ENCODE peak calls at places on chromosomes 7 and 10, in six cellular contexts. L is HepG2, T is K562, Q is H1, Z is HCT116, V is GM12878. K is an unnamed sample.

GRCh38 chr7:36667007-36667406 is 57.3 kb downstream of the AOAH start:
- DNase-seq in T (no peak), Z (no peak), Q (no peak), L (no peak), V (no peak), K (no peak)

GRCh38 chr10:11003739-11004515 is 13.7 kb upstream of the CELF2 start:
- DNase-seq in V (no peak), T (no peak), L (no peak), Q (no peak), Z (no peak), K (no peak)

GRCh38 chr10:27446091-27446918 is 57.8 kb upstream of the RAB18 start:
- DNase-seq in L (peak; percentile 3), Q (no peak), Z (peak; percentile 23), V (no peak), T (peak; percentile 22), K (no peak)

GRCh38 chr7:94590526-94591162 is 65.3 kb downstream of the SGCE start:
- DNase-seq in V (no peak), T (no peak), Z (no peak), Q (no peak), L (no peak), K (no peak)

GRCh38 chr10:34964166-34964800 is 125.9 kb downstream of the CUL2 start:
- DNase-seq in V (no peak), Z (no peak), T (no peak), Q (no peak), L (no peak), K (no peak)

GRCh38 chr10:129626801-129627434 is 159.9 kb downstream of the MGMT start:
- DNase-seq in V (no peak), L (no peak), Q (no peak), Z (no peak), T (no peak), K (no peak)

GRCh38 chr7:130227883-130228575 is 20.4 kb downstream of the SSMEM1 start:
- DNase-seq in Z (no peak), Q (no peak), T (no peak), L (peak; percentile 53), V (no peak), K (no peak)

GRCh38 chr7:132276252-132276651 is 300.0 kb downstream of the PLXNA4 start:
- DNase-seq in L (no peak), Z (no peak), T (no peak), Q (no peak), V (no peak), K (no peak)

DNA sequence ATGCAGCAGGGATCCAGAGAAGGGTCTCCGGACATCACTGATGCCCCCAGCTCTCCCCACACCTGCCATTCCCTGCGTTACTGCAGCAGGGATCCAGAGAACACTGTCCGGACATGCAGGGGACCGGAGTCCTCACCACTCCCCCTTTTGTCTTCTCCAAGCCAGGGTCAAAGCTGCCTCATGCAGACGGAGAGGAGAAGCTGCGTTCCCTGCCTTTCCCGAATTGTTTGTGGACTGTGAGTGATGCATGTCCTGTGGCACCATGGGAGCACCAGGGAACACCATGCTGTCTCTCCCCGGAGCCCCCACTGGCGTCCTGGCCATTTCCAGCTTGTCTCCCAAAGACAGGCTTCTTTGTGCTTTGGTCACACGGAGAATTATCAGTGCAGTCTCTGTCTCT is 599.7 kb downstream of the PTPRN2 start:
- DNase-seq in Q (no peak), L (no peak), T (no peak), V (no peak), Z (no peak), K (no peak)
- H3K9me3 ChIP-seq in Q (no peaks in the 10 kb centered on the region), L (no peaks in the 10 kb centered on the region), T (no peaks in the 10 kb centered on the region), V (no peaks in the 10 kb centered on the region), Z (no peaks in the 10 kb centered on the region), K (no peaks in the 10 kb centered on the region)

GRCh38 chr10:3062502-3063186 is 4.7 kb upstream of the PFKP start:
- DNase-seq in T (no peak), Q (no peak), Z (no peak), L (no peak), V (no peak), K (no peak)
- TF ChIP-seq YY1 in T (no peak), Q (no peak), Z (no peak), L (no peak), V (no peak), K (no peak)

GRCh38 chr7:24580283-24580946 is 7.2 kb downstream of the PALS2 start:
- DNase-seq in Z (no peak), Q (no peak), V (no peak), L (peak; percentile 43), T (no peak), K (no peak)
- TF ChIP-seq ZNF274 in Z (no peak), Q (no peak), V (no peak), L (no peak), T (no peak), K (no peak)

DNA sequence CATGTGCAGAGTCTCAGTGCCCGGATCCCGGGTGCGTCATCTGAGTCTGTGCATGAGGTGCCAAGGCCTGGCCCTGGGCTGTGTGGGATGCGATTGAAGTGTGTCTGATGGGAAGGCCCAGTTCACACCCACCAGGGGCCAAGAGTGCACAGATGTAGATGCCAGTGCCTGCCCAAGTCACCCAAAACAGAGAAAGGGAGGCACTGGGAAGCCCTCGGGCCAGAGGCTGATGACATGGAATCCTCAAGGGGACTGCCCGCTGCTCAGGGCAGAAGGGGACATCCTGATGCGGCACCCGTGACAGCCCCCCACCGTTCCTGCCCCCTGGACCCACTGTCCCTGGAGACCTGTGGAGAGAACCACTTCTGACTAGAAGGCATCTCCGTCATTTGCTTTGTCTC is 72.2 kb upstream of the ZNF479 start:
- DNase-seq in L (no peak), Q (no peak), T (no peak), V (no peak), Z (no peak), K (no peak)
- H3K9me3 ChIP-seq in L (peaks cover 93% of the 10 kb centered on the region), Q (peaks cover 61% of the 10 kb centered on the region), T (no peaks in the 10 kb centered on the region), V (no peaks in the 10 kb centered on the region), Z (peaks cover 12% of the 10 kb centered on the region), K (no peaks in the 10 kb centered on the region)

DNA sequence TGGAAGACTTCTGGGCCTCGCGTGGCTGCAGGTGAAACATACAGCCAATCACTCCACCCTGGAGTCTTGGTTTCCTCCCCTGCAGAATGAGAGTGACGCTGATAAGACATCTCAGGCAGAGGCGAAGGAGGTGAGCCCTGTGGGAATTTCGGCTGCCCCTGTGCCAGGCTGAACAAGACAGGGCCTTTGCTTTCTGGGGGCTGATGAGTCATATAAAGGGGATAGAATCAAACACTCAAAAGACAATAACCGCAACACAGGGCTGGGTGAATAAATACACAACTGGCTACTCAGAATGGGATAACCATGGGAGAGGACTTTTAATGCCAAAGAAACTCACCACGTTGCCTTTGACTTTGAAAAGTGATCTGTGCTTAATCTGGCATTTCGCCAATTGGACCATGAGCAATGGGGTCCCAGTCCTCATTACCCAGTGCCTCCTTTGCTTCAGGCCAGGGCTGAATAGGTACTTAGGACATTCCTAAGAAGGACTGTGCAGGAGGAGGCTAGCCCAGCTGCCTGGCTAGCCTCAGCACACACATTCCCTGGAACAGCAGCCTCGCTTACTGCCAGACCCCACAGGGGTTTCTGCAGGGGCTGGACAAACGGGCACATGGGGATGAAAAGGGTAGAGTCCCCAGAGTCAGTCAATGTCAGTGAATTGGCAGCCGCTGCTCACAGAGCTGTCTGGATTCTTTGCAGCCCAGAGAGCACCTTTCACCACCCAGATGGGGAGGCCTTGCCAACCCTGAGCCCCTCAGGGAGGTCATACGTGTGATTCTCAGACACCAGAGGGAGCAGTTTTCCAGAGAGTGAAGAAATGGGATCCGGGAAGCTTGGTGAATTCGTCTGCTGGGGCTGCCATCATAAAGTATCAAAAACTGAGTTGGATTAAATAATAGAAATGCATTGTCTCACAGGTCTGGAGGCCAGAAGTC is 143.5 kb downstream of the KCNMA1 start:
- DNase-seq in T (no peak), Q (no peak), V (no peak), L (peak; percentile 10), Z (peak; percentile 32), K (no peak)
- TF ChIP-seq YY1 in T (no peak), Q (no peak), V (no peak), L (no peak), Z (no peak), K (no peak)

GRCh38 chr7:41096921-41097320 is 606.0 kb downstream of the INHBA start:
- DNase-seq in Z (no peak), V (no peak), T (no peak), Q (no peak), L (no peak), K (no peak)

GRCh38 chr7:41098402-41098801 is 604.5 kb downstream of the INHBA start:
- DNase-seq in T (no peak), V (no peak), L (no peak), Z (no peak), Q (no peak), K (no peak)

GRCh38 chr7:41093141-41093540 is 609.7 kb downstream of the INHBA start:
- DNase-seq in V (no peak), T (no peak), Q (no peak), Z (no peak), L (no peak), K (no peak)

GRCh38 chr7:41098846-41099245 is 604.0 kb downstream of the INHBA start:
- DNase-seq in Q (no peak), V (no peak), T (no peak), L (no peak), Z (no peak), K (no peak)

DNA sequence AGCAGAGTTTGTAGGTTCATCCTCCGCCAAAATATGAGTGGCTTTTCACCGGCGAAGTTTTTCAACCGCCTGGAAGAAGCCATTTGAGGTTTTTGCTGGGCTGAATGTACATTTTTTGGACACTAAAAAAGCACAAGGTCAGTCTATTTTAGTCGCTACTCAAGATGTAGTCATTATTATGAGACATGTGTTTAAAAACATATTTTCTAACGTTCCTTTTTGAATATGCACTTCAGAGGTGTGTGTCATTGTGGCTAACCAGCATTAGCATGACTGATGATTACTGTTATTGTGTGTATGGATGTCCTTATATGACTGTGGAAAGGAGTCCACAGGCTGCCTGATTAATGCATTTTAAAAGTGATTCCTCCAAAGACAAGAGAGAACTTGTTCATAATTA is 605.4 kb downstream of the INHBA start:
- DNase-seq in L (no peak), Z (no peak), T (no peak), Q (no peak), V (no peak), K (no peak)
- TF ChIP-seq ZNF274 in L (no peak), Z (no peak), T (no peak), Q (no peak), V (no peak), K (no peak)

GRCh38 chr10:130766071-130766470 is 545.5 kb downstream of the TCERG1L start:
- DNase-seq in Q (no peak), T (no peak), V (no peak), Z (no peak), L (no peak), K (no peak)
- H3K9me3 ChIP-seq in Q (peaks cover 30% of the 10 kb centered on the region), T (no peaks in the 10 kb centered on the region), V (no peaks in the 10 kb centered on the region), Z (no peaks in the 10 kb centered on the region), L (peaks cover 14% of the 10 kb centered on the region), K (peaks cover 14% of the 10 kb centered on the region)

DNA sequence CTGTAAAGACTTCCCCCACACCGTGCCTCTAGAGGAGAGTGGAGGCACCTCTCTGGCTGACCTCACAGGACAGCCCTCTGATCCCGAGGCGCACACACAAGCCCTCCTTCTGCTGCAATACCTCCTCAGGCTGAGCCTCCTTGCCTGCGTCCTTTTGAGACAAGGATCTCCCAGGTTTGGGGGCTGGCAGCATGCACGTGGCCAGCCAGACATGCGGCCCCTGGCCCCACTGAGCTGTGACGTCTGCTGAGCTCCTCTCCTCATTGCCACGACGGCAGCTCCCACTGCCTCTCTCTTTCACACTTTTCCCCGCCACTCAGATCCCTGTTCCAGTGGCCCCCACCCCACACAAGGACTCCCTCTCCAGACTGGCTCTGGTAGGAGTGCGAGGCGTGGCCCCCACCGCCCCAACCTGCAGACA is 12.2 kb upstream of the DNAAF5 start:
- DNase-seq in T (no peak), L (no peak), Z (no peak), V (no peak), Q (no peak), K (no peak)
- TF ChIP-seq YY1 in T (no peak), L (no peak), Z (no peak), V (no peak), Q (no peak), K (no peak)

K was measured in NT2/D1.